ENCODE peak calls at places on chromosomes 4 and X, in four cellular contexts. E is GM20000, B is cardiac fibroblast, G is activated T-helper 1 cell treated with Interleukin-2 at 50 U/mL for 16 hours. V is an unnamed sample.

GRCh38 chr4:45662996-45663395 is 460.9 kb downstream of the GABRG1 start:
- DNase-seq in E (no peak), G (no peak), B (peak; percentile 27), V (peak; percentile 3)

GRCh38 chrX:154654372-154654771 is 993 bp upstream of the CTAG2 start:
- DNase-seq in G (no peak), E (no peak), B (no peak), V (no peak)

GRCh38 chr4:73753215-73753614 is 12.8 kb downstream of the CXCL8 start:
- DNase-seq in G (no peak), B (peak; percentile 65), E (no peak), V (no peak)

GRCh38 chr4:113069212-113069892 is 19.9 kb downstream of the ANK2 start:
- DNase-seq in B (peak; percentile 22), G (no peak), E (no peak), V (peak; percentile 69)

GRCh38 chrX:20857746-20858145 is 516.5 kb upstream of the CNKSR2 start:
- DNase-seq in B (peak; percentile 82), E (no peak), G (no peak), V (no peak)

GRCh38 chrX:5726246-5726645 is 502.4 kb downstream of the NLGN4X start:
- DNase-seq in E (no peak), G (no peak), B (no peak), V (peak; percentile 34)

GRCh38 chrX:70525733-70526132 is 81.1 kb downstream of the DLG3 start:
- DNase-seq in B (no peak), G (no peak), E (no peak), V (no peak)

GRCh38 chrX:130174937-130175336 is 3.2 kb downstream of the RAB33A start:
- DNase-seq in B (no peak), E (no peak), G (no peak), V (no peak)

GRCh38 chr4:105619193-105619931 is 66.9 kb downstream of the ARHGEF38 start:
- DNase-seq in E (no peak), G (no peak), B (no peak), V (no peak)

GRCh38 chrX:17736856-17737706 is at the start of gene SCML1:
- DNase-seq in E (peak; percentile 18), G (peak; percentile 74), B (peak; percentile 97), V (peak; percentile 96)

GRCh38 chrX:151151668-151152267 is 24.6 kb upstream of the GPR50 start:
- DNase-seq in G (no peak), E (peak; percentile 28), B (peak; percentile 57), V (peak; percentile 35)

GRCh38 chrX:133323450-133323849 is 91.8 kb downstream of the GPC4 start:
- DNase-seq in B (no peak), G (no peak), E (no peak), V (peak; percentile 20)

GRCh38 chr4:15428611-15429010 is 778 bp downstream of the C1QTNF7 start:
- DNase-seq in G (no peak), B (no peak), E (no peak), V (no peak)

GRCh38 chr4:142402156-142402555 is 443.9 kb downstream of the INPP4B start:
- DNase-seq in E (no peak), G (no peak), B (peak; percentile 33), V (no peak)

GRCh38 chr4:688695-689497 is at the start of gene SLC49A3:
- DNase-seq in G (no peak), B (no peak), E (peak; percentile 61), V (no peak)

GRCh38 chrX:130083656-130084382 is 26.5 kb downstream of the ELF4 start:
- DNase-seq in E (peak; percentile 40), G (no peak), B (no peak), V (no peak)

GRCh38 chr4:186900232-186900900 is 176.7 kb upstream of the FAT1 start:
- DNase-seq in G (no peak), B (peak; percentile 89), E (no peak), V (peak; percentile 89)

GRCh38 chr4:184450045-184450444 is 24.3 kb downstream of the IRF2 start:
- DNase-seq in B (peak; percentile 79), E (no peak), G (no peak), V (peak; percentile 62)

GRCh38 chr4:2042207-2042946 is 16.8 kb upstream of the NAT8L start:
- DNase-seq in B (no peak), E (peak; percentile 86), G (peak; percentile 15), V (peak; percentile 29)

GRCh38 chr4:170012629-170012958 is 13.6 kb downstream of the MFAP3L start:
- DNase-seq in B (no peak), G (no peak), E (no peak), V (no peak)

GRCh38 chrX:27619975-27620374 is 29.8 kb downstream of the DCAF8L2 start:
- DNase-seq in E (no peak), B (peak; percentile 42), G (no peak), V (peak; percentile 14)

GRCh38 chr4:122798101-122798500 is 28.5 kb upstream of the FGF2 start:
- DNase-seq in G (no peak), B (peak; percentile 94), E (no peak), V (peak; percentile 92)

GRCh38 chrX:11138498-11139390 is 27.6 kb downstream of the HCCS start:
- DNase-seq in E (no peak), G (no peak), B (no peak), V (no peak)

GRCh38 chr4:93384211-93384610 is 444.3 kb upstream of the ATOH1 start:
- DNase-seq in B (no peak), G (no peak), E (no peak), V (peak; percentile 5)

GRCh38 chrX:74535211-74535621 is 79.2 kb downstream of the RLIM start:
- DNase-seq in E (peak; percentile 41), B (peak; percentile 63), G (no peak), V (peak; percentile 62)

GRCh38 chr4:174216935-174217272 is 66.6 kb downstream of the FBXO8 start:
- DNase-seq in G (no peak), B (no peak), E (no peak), V (no peak)

GRCh38 chrX:150310417-150310816 is 52.7 kb upstream of the MAMLD1 start:
- DNase-seq in G (no peak), B (no peak), E (no peak), V (no peak)

GRCh38 chrX:109622270-109622669 is 2.7 kb downstream of the KCNE5 start:
- DNase-seq in G (no peak), E (no peak), B (no peak), V (no peak)

GRCh38 chrX:9379697-9380551 is 84.9 kb upstream of the TBL1X start:
- DNase-seq in E (no peak), G (no peak), B (peak; percentile 63), V (peak; percentile 38)

GRCh38 chr4:55386073-55386472 is 9.7 kb upstream of the TMEM165 start:
- DNase-seq in B (peak; percentile 42), E (peak; percentile 25), G (no peak), V (peak; percentile 38)

GRCh38 chr4:155759372-155760252 is 791 bp downstream of the GUCY1B1 start:
- DNase-seq in G (no peak), B (peak; percentile 16), E (peak; percentile 80), V (peak; percentile 47)

GRCh38 chrX:153533041-153533565 is 15.7 kb downstream of the ATP2B3 start:
- DNase-seq in E (no peak), B (no peak), G (no peak), V (no peak)

GRCh38 chr4:168558587-168558986 is 61.7 kb downstream of the PALLD start:
- DNase-seq in G (no peak), E (no peak), B (peak; percentile 86), V (no peak)

GRCh38 chrX:136525738-136526606 is 6.0 kb upstream of the VGLL1 start:
- DNase-seq in E (no peak), B (peak; percentile 79), G (no peak), V (peak; percentile 62)

GRCh38 chr4:47567511-47567910 is 82.4 kb downstream of the ATP10D start:
- DNase-seq in E (no peak), B (no peak), G (no peak), V (no peak)